ENCODE peak calls at places on chromosomes 12 and 14, in nine cellular contexts. W, V, P, Q, S, L, E, R and J are unnamed samples.

GRCh38 chr12:124548854-124549378 is 18.5 kb downstream of the NCOR2 start:
- DNase-seq in W (no peak), V (peak), P (no peak), Q (no peak), S (peak), L (no peak), E (no peak), R (no peak), J (no peak)

GRCh38 chr14:34064349-34064748 is 113.5 kb upstream of the EGLN3 start:
- DNase-seq in W (no peak), V (peak), P (no peak), Q (no peak), S (peak), L (no peak), E (no peak), R (no peak), J (no peak)

GRCh38 chr12:18549598-18549997 is 188.2 kb downstream of the PLCZ1 start:
- DNase-seq in W (no peak), V (no peak), P (no peak), Q (no peak), S (no peak), L (no peak), E (no peak), R (no peak), J (no peak)

GRCh38 chr12:95978351-95978750 is 17.8 kb downstream of the HAL start:
- DNase-seq in W (no peak), V (no peak), P (no peak), Q (no peak), S (no peak), L (no peak), E (no peak), R (no peak), J (no peak)

GRCh38 chr14:90828642-90829487 is 12.6 kb upstream of the TTC7B start:
- DNase-seq in W (peak), V (peak), P (peak), Q (no peak), S (no peak), L (no peak), E (no peak), R (no peak), J (no peak)

GRCh38 chr14:60346706-60347105 is 97.7 kb downstream of the PPM1A start:
- DNase-seq in W (no peak), V (no peak), P (no peak), Q (no peak), S (peak), L (peak), E (no peak), R (no peak), J (no peak)

GRCh38 chr14:20429801-20430669 is 5.9 kb downstream of the KLHL33 start:
- DNase-seq in W (no peak), V (peak), P (no peak), Q (no peak), S (no peak), L (no peak), E (peak), R (no peak), J (no peak)

GRCh38 chr12:82931349-82932116 is 244.8 kb downstream of the TMTC2 start:
- DNase-seq in W (no peak), V (no peak), P (no peak), Q (no peak), S (no peak), L (no peak), E (no peak), R (no peak), J (no peak)

GRCh38 chr12:54526800-54527630 is 22.4 kb upstream of the PDE1B start:
- DNase-seq in W (no peak), V (peak), P (peak), Q (peak), S (peak), L (peak), E (peak), R (peak), J (no peak)

GRCh38 chr14:88005978-88006851 is 1.3 kb downstream of the GPR65 start:
- DNase-seq in W (no peak), V (peak), P (peak), Q (peak), S (no peak), L (peak), E (no peak), R (no peak), J (no peak)

GRCh38 chr12:105522166-105522825 is 191.8 kb downstream of the C12orf75 start:
- DNase-seq in W (no peak), V (no peak), P (no peak), Q (no peak), S (peak), L (no peak), E (no peak), R (no peak), J (no peak)

GRCh38 chr14:60085085-60085484 is 6.6 kb upstream of the PCNX4 start:
- DNase-seq in W (no peak), V (no peak), P (no peak), Q (no peak), S (peak), L (no peak), E (no peak), R (no peak), J (peak)

GRCh38 chr12:25806271-25806670 is 152.2 kb upstream of the RASSF8 start:
- DNase-seq in W (no peak), V (no peak), P (no peak), Q (no peak), S (peak), L (no peak), E (no peak), R (no peak), J (no peak)

GRCh38 chr14:23009939-23010718 is at the start of gene C14orf93:
- DNase-seq in W (peak), V (peak), P (peak), Q (peak), S (peak), L (peak), E (peak), R (no peak), J (no peak)

GRCh38 chr12:6165418-6165817 is 34.8 kb upstream of the CD9 start:
- DNase-seq in W (no peak), V (no peak), P (no peak), Q (no peak), S (no peak), L (no peak), E (no peak), R (no peak), J (no peak)

GRCh38 chr12:90989617-90990232 is 15.0 kb downstream of the EPYC start:
- DNase-seq in W (no peak), V (no peak), P (no peak), Q (no peak), S (no peak), L (no peak), E (no peak), R (no peak), J (no peak)

GRCh38 chr14:93789366-93790130 is 1.3 kb upstream of the PRIMA1 start:
- DNase-seq in W (no peak), V (no peak), P (no peak), Q (no peak), S (no peak), L (no peak), E (no peak), R (no peak), J (no peak)

GRCh38 chr14:82642425-82642824 is 1108.8 kb upstream of the SEL1L start:
- DNase-seq in W (no peak), V (no peak), P (no peak), Q (no peak), S (peak), L (no peak), E (peak), R (no peak), J (no peak)

GRCh38 chr12:28191690-28192089 is 1.4 kb downstream of the CCDC91 start:
- DNase-seq in W (no peak), V (peak), P (peak), Q (peak), S (peak), L (no peak), E (peak), R (no peak), J (no peak)

GRCh38 chr12:121806556-121807308 is 2.9 kb downstream of the SETD1B start:
- DNase-seq in W (no peak), V (no peak), P (no peak), Q (no peak), S (no peak), L (no peak), E (peak), R (no peak), J (no peak)

GRCh38 chr12:121388421-121388981 is 11.4 kb upstream of the RNF34 start:
- DNase-seq in W (no peak), V (no peak), P (no peak), Q (no peak), S (peak), L (no peak), E (peak), R (no peak), J (no peak)

GRCh38 chr12:77047341-77048202 is 17.8 kb downstream of the E2F7 start:
- DNase-seq in W (no peak), V (no peak), P (no peak), Q (no peak), S (no peak), L (no peak), E (no peak), R (no peak), J (no peak)

GRCh38 chr12:15532364-15532977 is 210.2 kb downstream of the PTPRO start:
- DNase-seq in W (no peak), V (peak), P (peak), Q (peak), S (peak), L (peak), E (peak), R (peak), J (no peak)

GRCh38 chr14:104436741-104437701 is 142.5 kb upstream of the C14orf180 start:
- DNase-seq in W (peak), V (peak), P (no peak), Q (no peak), S (no peak), L (no peak), E (no peak), R (no peak), J (no peak)

GRCh38 chr12:104630230-104630670 is 173.5 kb downstream of the CHST11 start:
- DNase-seq in W (peak), V (no peak), P (no peak), Q (no peak), S (no peak), L (no peak), E (no peak), R (no peak), J (no peak)

GRCh38 chr12:132530451-132530850 is 40.5 kb downstream of the FBRSL1 start:
- DNase-seq in W (no peak), V (no peak), P (no peak), Q (no peak), S (no peak), L (no peak), E (no peak), R (no peak), J (no peak)

GRCh38 chr12:51056242-51056641 is 8.1 kb downstream of the LETMD1 start:
- DNase-seq in W (peak), V (no peak), P (no peak), Q (no peak), S (peak), L (no peak), E (no peak), R (no peak), J (peak)

GRCh38 chr14:32224731-32225377 is 21.8 kb upstream of the RNU6-8 start:
- DNase-seq in W (no peak), V (no peak), P (no peak), Q (no peak), S (peak), L (no peak), E (peak), R (no peak), J (no peak)

GRCh38 chr12:123761841-123762714 is at the start of gene DNAH10:
- DNase-seq in W (no peak), V (peak), P (peak), Q (no peak), S (peak), L (peak), E (no peak), R (no peak), J (no peak)

DNA sequence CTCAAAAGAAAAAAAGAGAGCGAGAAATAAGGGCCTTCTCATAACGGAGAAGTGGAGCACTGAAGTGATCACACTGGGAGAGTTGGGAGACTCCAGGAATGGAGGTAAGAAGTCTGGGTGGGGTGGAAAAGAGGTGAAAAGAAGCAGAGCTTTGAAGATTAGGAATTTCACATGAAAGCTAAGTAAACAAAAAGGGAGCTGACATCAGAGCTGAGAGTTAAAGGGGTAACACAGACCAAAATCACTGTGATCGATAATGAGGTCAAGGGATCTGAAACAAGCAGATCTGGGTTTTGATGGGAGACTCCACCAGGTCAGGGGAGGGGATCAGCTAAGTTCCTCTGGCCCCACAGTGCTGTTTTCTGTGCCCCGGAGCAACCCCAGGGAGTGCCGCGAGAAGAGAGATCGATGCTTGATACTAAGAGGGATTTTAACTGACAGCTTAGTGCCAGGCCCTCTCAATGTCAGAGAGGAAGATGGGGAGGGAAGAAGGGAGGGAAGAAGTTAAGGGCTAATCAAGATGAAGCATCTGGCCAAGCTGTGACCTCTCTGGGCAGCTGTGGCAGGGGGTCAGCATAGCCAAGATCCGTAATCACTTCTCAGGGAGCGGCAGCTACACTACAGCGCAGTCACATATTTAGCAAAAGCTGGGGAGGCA is 7.9 kb downstream of the AQP6 start:
- DNase-seq in W (no peak), V (no peak), P (no peak), Q (no peak), S (no peak), L (no peak), E (peak), R (no peak), J (no peak)
- H3K27ac ChIP-seq in W (no peak), V (no peak), P (no peak), Q (no peak), S (no peak), L (no peak), E (no peak), R (no peak), J (no peak)

GRCh38 chr14:80188571-80188970 is 22.7 kb downstream of the DIO2 start:
- DNase-seq in W (no peak), V (no peak), P (no peak), Q (no peak), S (no peak), L (no peak), E (no peak), R (no peak), J (no peak)
- H3K27ac ChIP-seq in W (no peak), V (no peak), P (no peak), Q (no peak), S (no peak), L (no peak), E (no peak), R (no peak), J (no peak)

GRCh38 chr14:35299708-35300107 is 7.5 kb downstream of the PSMA6 start:
- DNase-seq in W (no peak), V (no peak), P (no peak), Q (no peak), S (no peak), L (no peak), E (no peak), R (no peak), J (no peak)
- H3K27ac ChIP-seq in W (peak), V (no peak), P (no peak), Q (no peak), S (no peak), L (peak), E (no peak), R (no peak), J (peak)

DNA sequence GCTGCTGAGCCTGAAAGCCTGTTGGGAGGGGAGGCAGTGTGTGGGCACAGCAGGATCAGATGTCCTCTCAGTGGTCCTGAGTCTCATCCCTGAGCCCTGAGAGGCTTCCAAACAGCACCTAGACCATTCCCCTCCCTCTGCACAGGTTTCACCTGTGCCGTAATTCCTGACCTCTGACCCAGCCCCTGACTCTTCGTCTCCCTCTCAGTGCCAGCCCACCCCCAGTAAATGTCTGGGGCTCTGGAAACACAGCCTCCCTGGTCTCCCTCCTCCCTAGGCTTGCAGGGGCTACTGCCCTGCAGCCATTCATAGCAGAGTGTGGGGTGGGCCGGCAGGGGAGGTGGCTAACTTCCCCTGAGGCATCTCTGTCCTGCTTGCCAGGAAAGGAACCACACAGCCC is 66.8 kb downstream of the PRMT8 start:
- DNase-seq in W (peak), V (no peak), P (no peak), Q (no peak), S (no peak), L (no peak), E (no peak), R (no peak), J (no peak)
- H3K27ac ChIP-seq in W (no peak), V (no peak), P (no peak), Q (no peak), S (no peak), L (no peak), E (no peak), R (no peak), J (no peak)

DNA sequence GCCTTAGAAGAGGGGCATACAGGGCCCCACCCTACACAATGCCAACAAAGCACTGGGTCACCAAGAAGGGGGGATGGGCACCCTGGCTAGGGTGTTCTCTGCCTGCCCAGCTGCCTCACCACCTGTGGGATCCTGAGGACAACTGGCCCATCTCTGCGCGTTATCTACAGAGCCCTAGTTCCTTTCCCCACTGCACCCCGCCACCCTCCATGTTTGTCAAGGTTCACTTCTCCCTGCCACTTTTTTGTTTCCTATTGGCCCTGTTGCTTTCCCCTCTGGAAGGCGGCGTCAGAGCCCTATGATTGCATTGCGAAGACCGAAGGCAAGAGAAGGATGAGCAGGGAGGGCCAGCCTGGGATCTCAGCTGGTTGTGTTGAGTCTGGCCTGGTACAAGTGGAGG is 1.6 kb downstream of the SLC48A1 start:
- DNase-seq in W (no peak), V (no peak), P (no peak), Q (no peak), S (no peak), L (no peak), E (peak), R (no peak), J (no peak)
- H3K27ac ChIP-seq in W (no peak), V (no peak), P (no peak), Q (no peak), S (no peak), L (no peak), E (peak), R (no peak), J (no peak)

DNA sequence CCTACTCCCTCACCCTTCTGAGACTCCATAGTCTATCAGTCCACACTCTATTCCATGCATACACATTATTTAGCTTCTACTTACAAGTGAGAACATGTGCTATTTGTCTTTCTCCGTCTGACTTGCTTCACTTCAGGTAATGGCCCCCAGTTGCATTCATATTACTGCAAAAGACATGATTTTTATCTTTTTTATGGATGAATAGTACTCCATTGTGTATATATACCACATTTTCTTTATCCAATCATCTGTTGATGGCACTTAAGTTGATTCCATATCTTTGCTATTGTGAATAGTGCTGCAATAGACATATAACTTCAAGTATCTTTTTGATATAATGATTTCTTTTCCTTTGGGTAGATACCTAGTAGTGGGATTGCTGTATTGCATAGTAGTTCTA is 171.8 kb downstream of the DACT1 start:
- DNase-seq in W (no peak), V (no peak), P (no peak), Q (no peak), S (no peak), L (no peak), E (no peak), R (no peak), J (no peak)
- H3K27ac ChIP-seq in W (no peak), V (no peak), P (no peak), Q (no peak), S (no peak), L (no peak), E (no peak), R (no peak), J (no peak)

GRCh38 chr12:79933043-79933442 is 1.9 kb downstream of the PPP1R12A start:
- DNase-seq in W (no peak), V (no peak), P (no peak), Q (no peak), S (no peak), L (no peak), E (no peak), R (no peak), J (no peak)
- H3K27ac ChIP-seq in W (no peak), V (peak), P (peak), Q (no peak), S (peak), L (no peak), E (peak), R (no peak), J (no peak)